ENCODE peak calls at places on chromosome 22, in seven cellular contexts. X is left lobe of liver; C is amniotic stem cell; T is stimulated activated CD8-positive, alpha-beta memory T cell treated with anti-CD3 and anti-CD28 coated beads, Interleukin-4, amount 100 ng/mL, for 24 hours; W is fibroblast of pulmonary artery; D is nephron progenitor cell; I is foreskin keratinocyte. J is an unnamed sample.

GRCh38 chr22:37310815-37311595 is 28.7 kb downstream of the CYTH4 start:
- DNase-seq in D (no peak), T (no peak), X (no peak), I (no peak), W (no peak), C (no peak), J (no peak)

GRCh38 chr22:42067706-42068350 is 2.8 kb downstream of the NAGA start:
- DNase-seq in T (no peak), I (no peak), C (no peak), W (no peak), X (no peak), D (no peak), J (no peak)

GRCh38 chr22:30201970-30202369 is 44.6 kb downstream of the LIF start:
- DNase-seq in I (peak; percentile 45), W (peak; percentile 86), D (no peak), C (no peak), T (no peak), X (no peak), J (no peak)

GRCh38 chr22:31248965-31249940 is 37.2 kb downstream of the LIMK2 start:
- DNase-seq in X (no peak), I (no peak), D (no peak), T (no peak), W (no peak), C (no peak), J (no peak)

GRCh38 chr22:48152916-48153315 is 1390.5 kb downstream of the TBC1D22A start:
- DNase-seq in W (no peak), I (no peak), X (no peak), T (no peak), D (no peak), C (no peak), J (no peak)

GRCh38 chr22:23243006-23243573 is 62.8 kb downstream of the BCR start:
- DNase-seq in D (peak; percentile 42), C (no peak), T (peak; percentile 42), W (no peak), X (no peak), I (no peak), J (no peak)

GRCh38 chr22:37192741-37193140 is 4.7 kb upstream of the C1QTNF6 start:
- DNase-seq in I (no peak), X (no peak), D (no peak), T (no peak), W (no peak), C (no peak), J (no peak)

GRCh38 chr22:50009765-50010675 is 2.5 kb downstream of the IL17REL start:
- DNase-seq in W (no peak), T (no peak), C (no peak), I (no peak), X (no peak), D (peak; percentile 2), J (no peak)

GRCh38 chr22:28989035-28989464 is 72.6 kb downstream of the C22orf31 start:
- DNase-seq in X (no peak), T (peak; percentile 5), D (no peak), W (peak; percentile 23), I (no peak), C (no peak), J (no peak)

GRCh38 chr22:46031066-46031465 is 54.1 kb upstream of the WNT7B start:
- DNase-seq in I (no peak), W (no peak), X (no peak), D (no peak), T (no peak), C (no peak), J (no peak)

GRCh38 chr22:27501191-27501936 is 300.2 kb downstream of the MN1 start:
- DNase-seq in T (no peak), C (no peak), W (no peak), X (no peak), I (no peak), D (peak; percentile 24), J (no peak)

GRCh38 chr22:46312056-46312455 is 15.4 kb downstream of the GTSE1 start:
- DNase-seq in T (no peak), I (no peak), D (no peak), C (no peak), X (no peak), W (no peak), J (no peak)

GRCh38 chr22:37484115-37485005 is 1.8 kb downstream of the MFNG start:
- DNase-seq in D (no peak), T (peak; percentile 69), W (no peak), X (peak; percentile 73), C (no peak), I (no peak), J (no peak)

GRCh38 chr22:37021710-37022482 is 2.4 kb downstream of the MPST start:
- DNase-seq in W (peak; percentile 50), T (peak; percentile 26), X (no peak), C (no peak), I (no peak), D (peak; percentile 56), J (no peak)

GRCh38 chr22:20526628-20527355 is 19.4 kb downstream of the MED15 start:
- DNase-seq in C (peak; percentile 42), X (no peak), W (peak; percentile 75), T (no peak), I (no peak), D (no peak), J (no peak)